ENCODE peak calls at places on chromosome 20, in six cellular contexts. G is left lung, R is uterus, B is cardiac muscle cell, E is mammary epithelial cell, N is adrenal gland. I is an unnamed sample.

GRCh38 chr20:2619961-2620595 is 32.4 kb upstream of the NOP56 start:
- DNase-seq in G (no peak), R (no peak), B (peak; percentile 6), E (peak; percentile 68), N (no peak), I (no peak)

GRCh38 chr20:15515706-15516105 is 1057.5 kb downstream of the KIF16B start:
- DNase-seq in G (no peak), R (no peak), B (no peak), E (no peak), N (no peak), I (no peak)

GRCh38 chr20:58585753-58586540 is 65.1 kb upstream of the STX16 start:
- DNase-seq in G (no peak), R (no peak), B (peak; percentile 2), E (no peak), N (no peak), I (no peak)

GRCh38 chr20:4925842-4926530 is 75.3 kb downstream of the SLC23A2 start:
- DNase-seq in G (no peak), R (peak; percentile 72), B (peak; percentile 85), E (peak; percentile 23), N (peak; percentile 62), I (no peak)

GRCh38 chr20:60295214-60295613 is 337.0 kb downstream of the CDH26 start:
- DNase-seq in G (no peak), R (no peak), B (no peak), E (peak; percentile 63), N (no peak), I (no peak)

GRCh38 chr20:41330343-41330720 is 10.3 kb upstream of the LPIN3 start:
- DNase-seq in G (no peak), R (no peak), B (no peak), E (peak; percentile 25), N (no peak), I (no peak)

GRCh38 chr20:59735917-59736316 is 131.6 kb downstream of the PHACTR3 start:
- DNase-seq in G (no peak), R (no peak), B (no peak), E (no peak), N (no peak), I (no peak)

GRCh38 chr20:50680106-50680960 is 11.0 kb downstream of the RIPOR3 start:
- DNase-seq in G (no peak), R (peak; percentile 71), B (peak; percentile 54), E (no peak), N (no peak), I (no peak)

GRCh38 chr20:57513199-57513598 is 11.7 kb downstream of the CTCFL start:
- DNase-seq in G (no peak), R (no peak), B (no peak), E (peak; percentile 88), N (no peak), I (no peak)

GRCh38 chr20:45833030-45833882 is at the start of gene SNX21:
- DNase-seq in G (peak; percentile 93), R (peak; percentile 89), B (peak; percentile 99), E (peak; percentile 80), N (peak; percentile 84), I (no peak)

GRCh38 chr20:23641936-23642751 is 4.4 kb upstream of the CST3 start:
- DNase-seq in G (no peak), R (no peak), B (peak; percentile 85), E (peak; percentile 63), N (no peak), I (no peak)

GRCh38 chr20:63891061-63892002 is 3.6 kb upstream of the DNAJC5 start:
- DNase-seq in G (no peak), R (no peak), B (no peak), E (no peak), N (no peak), I (no peak)

GRCh38 chr20:46073024-46073423 is 16.7 kb downstream of the NCOA5 start:
- DNase-seq in G (no peak), R (no peak), B (no peak), E (no peak), N (no peak), I (no peak)

GRCh38 chr20:50569864-50570836 is 60.0 kb downstream of the PTPN1 start:
- DNase-seq in G (no peak), R (no peak), B (peak; percentile 51), E (no peak), N (no peak), I (no peak)

GRCh38 chr20:34472246-34472925 is 43.8 kb upstream of the DYNLRB1 start:
- DNase-seq in G (no peak), R (no peak), B (peak; percentile 50), E (peak; percentile 16), N (no peak), I (no peak)

GRCh38 chr20:51958636-51959542 is 156.6 kb upstream of the SALL4 start:
- DNase-seq in G (no peak), R (no peak), B (peak; percentile 55), E (no peak), N (no peak), I (no peak)

GRCh38 chr20:37983286-37983685 is 50.0 kb downstream of the TTI1 start:
- DNase-seq in G (no peak), R (no peak), B (no peak), E (no peak), N (no peak), I (no peak)

GRCh38 chr20:4666001-4666470 is 55.7 kb upstream of the PRND start:
- DNase-seq in G (no peak), R (no peak), B (peak; percentile 59), E (peak; percentile 95), N (no peak), I (peak; percentile 58)

GRCh38 chr20:59222982-59223610 is 59.5 kb downstream of the ZNF831 start:
- DNase-seq in G (no peak), R (no peak), B (peak; percentile 6), E (no peak), N (no peak), I (no peak)

GRCh38 chr20:21179796-21180195 is 53.9 kb downstream of the KIZ start:
- DNase-seq in G (no peak), R (no peak), B (peak; percentile 50), E (no peak), N (no peak), I (no peak)

GRCh38 chr20:20555838-20556237 is 156.6 kb downstream of the RALGAPA2 start:
- DNase-seq in G (no peak), R (no peak), B (no peak), E (no peak), N (no peak), I (no peak)

GRCh38 chr20:2285618-2286017 is 10.2 kb upstream of the TGM3 start:
- DNase-seq in G (no peak), R (no peak), B (no peak), E (no peak), N (no peak), I (no peak)

GRCh38 chr20:58402305-58402704 is 13.3 kb downstream of the VAPB start:
- DNase-seq in G (no peak), R (no peak), B (no peak), E (peak; percentile 56), N (no peak), I (no peak)

GRCh38 chr20:25706793-25707192 is 10.1 kb upstream of the ZNF337 start:
- DNase-seq in G (peak; percentile 30), R (no peak), B (no peak), E (no peak), N (no peak), I (peak; percentile 29)

DNA sequence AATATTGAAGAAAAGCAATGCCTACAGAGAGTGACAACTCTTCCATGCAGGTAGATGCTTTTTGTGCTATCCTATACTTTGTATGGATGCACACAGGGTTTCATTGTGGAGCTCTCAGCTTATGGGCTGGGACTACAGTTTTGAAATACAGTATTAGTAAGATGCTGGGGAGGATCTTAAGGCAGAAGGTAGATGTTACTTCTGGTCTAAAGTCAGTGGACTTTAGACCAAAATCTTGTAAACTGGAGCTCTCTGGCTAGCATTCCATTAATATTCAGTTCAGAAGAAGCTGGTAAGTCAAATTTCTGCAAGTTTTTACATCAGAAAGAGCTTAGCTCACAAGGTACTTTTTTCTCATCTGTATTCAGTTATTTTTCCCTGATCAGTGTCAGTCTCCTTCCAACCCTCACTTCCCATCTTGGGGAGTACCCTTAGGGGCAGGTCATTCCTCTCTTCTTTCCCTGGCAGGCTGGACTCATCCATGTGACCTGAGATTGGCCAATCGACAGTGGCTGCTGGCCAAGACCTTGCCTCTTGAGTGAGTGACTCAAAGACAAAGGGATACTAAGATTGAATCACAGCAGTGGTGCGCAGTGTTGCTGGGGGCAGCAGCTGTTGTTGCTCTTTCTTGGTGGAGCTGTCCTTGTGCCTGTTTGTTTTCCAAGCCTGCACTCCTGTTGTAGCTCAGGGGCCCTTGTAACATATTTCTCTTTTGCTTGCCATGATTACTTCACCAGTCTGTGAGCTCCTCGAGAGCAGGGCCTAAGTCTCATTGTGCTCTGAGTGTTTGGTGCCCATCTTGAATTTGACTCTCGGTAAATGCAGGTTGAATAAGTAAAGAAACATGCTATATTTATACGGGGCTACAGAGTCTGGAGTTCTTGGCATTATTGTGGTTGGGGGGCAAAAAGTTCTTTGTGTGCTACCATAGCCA is 2.8 kb upstream of the PHF20 start:
- DNase-seq in G (peak; percentile 94), R (peak; percentile 98), B (peak; percentile 98), E (peak; percentile 96), N (peak; percentile 95), I (peak; percentile 8)
- H3K4me3 ChIP-seq in G (no peak overlapping the region), R (no peak overlapping the region), B (no peak overlapping the region), E (no peak overlapping the region), N (no peak overlapping the region), I (peak overlapping the region; percentile 15)

DNA sequence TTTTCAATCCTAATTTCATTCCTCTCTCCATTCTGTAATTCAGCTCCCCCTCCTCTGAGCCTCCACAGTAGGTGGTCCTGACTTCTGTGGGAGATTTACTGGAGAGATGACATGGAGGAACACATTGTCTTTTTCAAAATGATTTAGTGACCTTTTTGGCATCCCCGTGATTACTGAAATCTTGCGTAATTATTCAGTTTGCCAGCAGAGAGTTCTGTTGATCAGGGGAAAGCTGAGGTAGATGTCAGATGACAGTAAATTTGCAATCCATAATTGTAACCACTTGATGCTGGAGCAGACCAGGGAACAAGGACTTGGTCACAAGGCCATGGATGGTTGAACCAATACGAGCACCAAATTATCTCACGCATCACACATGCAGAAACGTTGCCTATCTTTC is 302.2 kb downstream of the TSHZ2 start:
- DNase-seq in G (no peak), R (no peak), B (no peak), E (no peak), N (no peak), I (no peak)
- H3K27ac ChIP-seq in G (no peak overlapping the region), R (no peak overlapping the region), B (no peak overlapping the region), E (no peak overlapping the region), N (no peak overlapping the region), I (no peak overlapping the region)

GRCh38 chr20:32993484-32994050 is 10.7 kb downstream of the SUN5 start:
- DNase-seq in G (no peak), R (no peak), B (no peak), E (no peak), N (no peak), I (no peak)
- H3K27me3 ChIP-seq in G (peaks cover 9% of the 10 kb centered on the region), R (no peaks in the 10 kb centered on the region), B (no peaks in the 10 kb centered on the region), E (peaks cover 1% of the 10 kb centered on the region), N (no peaks in the 10 kb centered on the region), I (no peaks in the 10 kb centered on the region)

DNA sequence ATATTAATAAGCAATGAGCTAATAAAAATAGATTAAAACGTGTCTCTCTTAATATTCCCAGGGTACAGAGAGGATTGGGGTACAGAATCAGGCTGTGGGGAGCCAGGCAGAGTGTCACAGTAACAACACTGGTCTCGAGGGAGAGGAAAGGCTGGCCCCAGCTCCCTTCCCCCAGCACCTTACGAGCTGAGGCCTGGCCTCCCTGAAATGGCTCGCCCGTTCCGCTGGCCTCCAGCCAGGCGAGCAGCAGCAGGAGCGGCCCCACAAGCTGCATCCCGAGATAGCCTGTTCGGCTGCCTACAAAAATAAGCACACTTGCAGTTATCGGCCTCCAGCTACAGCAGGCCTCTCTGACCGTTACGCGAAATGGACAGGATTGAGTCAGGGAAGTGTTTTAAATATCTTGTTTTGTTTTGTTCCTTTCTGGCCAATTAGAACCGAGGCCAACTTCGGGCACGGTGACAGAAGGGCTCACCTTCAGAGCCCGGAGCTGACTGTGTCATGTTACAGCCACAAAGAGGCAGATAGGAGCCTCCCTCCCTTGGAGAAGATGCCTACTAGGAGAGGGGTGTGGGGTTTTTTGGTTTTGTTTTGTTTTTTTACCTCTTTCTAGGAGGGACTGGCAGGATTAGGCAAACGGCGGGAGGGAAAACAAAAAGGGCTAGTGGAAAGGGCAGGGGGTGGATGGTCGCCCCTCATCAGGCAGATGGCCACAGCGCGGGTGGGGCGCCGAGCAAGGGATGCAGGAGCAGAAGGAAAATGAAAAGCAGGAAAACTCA is 4.2 kb upstream of the ZMYND8 start:
- DNase-seq in G (peak; percentile 90), R (peak; percentile 82), B (peak; percentile 97), E (peak; percentile 88), N (peak; percentile 88), I (no peak)
- H3K4me3 ChIP-seq in G (no peak overlapping the region), R (no peak overlapping the region), B (no peak overlapping the region), E (no peak overlapping the region), N (no peak overlapping the region), I (no peak overlapping the region)